ENCODE peak calls at places on chromosomes 2 and 18, in six cellular contexts. D, N, K, Q, Y and H are unnamed samples.
A peak's percentile ranks its signal among the peaks of the same experiment; 100 is the strongest.

GRCh38 chr2:201234167-201235139 is 25.9 kb upstream of the CASP8 start:
- DNase-seq in Q (no peak), D (no peak), Y (no peak), N (no peak), K (no peak), H (no peak)

GRCh38 chr2:8452979-8453903 is 228.6 kb upstream of the ID2 start:
- DNase-seq in N (no peak), D (no peak), K (peak; percentile 37), Q (no peak), Y (no peak), H (no peak)

GRCh38 chr18:48488388-48488850 is 50.4 kb upstream of the CTIF start:
- DNase-seq in D (no peak), N (no peak), Q (no peak), Y (no peak), K (peak; percentile 97), H (peak; percentile 54)

GRCh38 chr2:205902041-205902898 is 183.7 kb downstream of the INO80D start:
- DNase-seq in K (peak; percentile 57), D (no peak), Y (no peak), N (peak; percentile 66), Q (peak; percentile 80), H (peak; percentile 73)

GRCh38 chr2:128442053-128442751 is 123.5 kb upstream of the HS6ST1 start:
- DNase-seq in N (peak; percentile 2), D (no peak), Q (no peak), K (peak; percentile 44), Y (no peak), H (peak; percentile 79)

GRCh38 chr2:127454595-127455565 is 36.7 kb downstream of the PROC start:
- DNase-seq in Q (no peak), N (peak; percentile 81), K (no peak), Y (no peak), D (no peak), H (no peak)

GRCh38 chr2:481388-481787 is 193.5 kb upstream of the ALKAL2 start:
- DNase-seq in N (no peak), D (no peak), K (no peak), Y (no peak), Q (no peak), H (no peak)

GRCh38 chr2:162688403-162688802 is 150.2 kb downstream of the KCNH7 start:
- DNase-seq in Y (no peak), Q (no peak), N (no peak), K (no peak), D (no peak), H (no peak)

GRCh38 chr18:12256946-12257345 is 2.8 kb downstream of the CIDEA start:
- DNase-seq in K (no peak), Y (no peak), Q (no peak), N (no peak), D (no peak), H (no peak)

GRCh38 chr2:230447455-230448451 is 31.8 kb downstream of the SP100 start:
- DNase-seq in D (peak; percentile 65), Q (no peak), K (no peak), N (no peak), Y (no peak), H (no peak)

GRCh38 chr18:46502444-46502843 is 154.6 kb downstream of the LOXHD1 start:
- DNase-seq in D (no peak), K (no peak), Y (no peak), Q (no peak), N (no peak), H (no peak)

GRCh38 chr2:143158500-143159262 is 29.5 kb downstream of the ARHGAP15 start:
- DNase-seq in Y (no peak), D (no peak), Q (no peak), K (no peak), N (no peak), H (no peak)

GRCh38 chr2:195532255-195532627 is 124.8 kb upstream of the SLC39A10 start:
- DNase-seq in Y (no peak), Q (no peak), K (no peak), D (no peak), N (no peak), H (no peak)